ENCODE peak calls at places on chromosomes 11 and 22, in seven cellular contexts. One of them, this sample, is unnamed.
A peak's percentile ranks its signal among the peaks of the same experiment; 100 is the strongest.

GRCh38 chr22:37193629-37194191 is 5.7 kb upstream of the C1QTNF6 start:
- DNase-seq in head of caudate nucleus: no peak
- DNase-seq in caudate nucleus: no peak
- DNase-seq in heart left ventricle: peak; percentile 44
- DNase-seq in HS-27A: no peak
- DNase-seq in colonic mucosa: peak; percentile 75
- DNase-seq in activated CD4-positive, alpha-beta T cell treated with anti-CD3 and anti-CD28 coated beads for 4 hours: peak; percentile 25
- DNase-seq in this sample: peak; percentile 55

GRCh38 chr22:41732096-41732772 is 32.9 kb downstream of the MEI1 start:
- DNase-seq in heart left ventricle: no peak
- DNase-seq in head of caudate nucleus: no peak
- DNase-seq in colonic mucosa: no peak
- DNase-seq in activated CD4-positive, alpha-beta T cell treated with anti-CD3 and anti-CD28 coated beads for 4 hours: no peak
- DNase-seq in HS-27A: no peak
- DNase-seq in caudate nucleus: no peak
- DNase-seq in this sample: peak; percentile 17

GRCh38 chr11:115290479-115291390 is 213.5 kb downstream of the CADM1 start:
- DNase-seq in heart left ventricle: no peak
- DNase-seq in HS-27A: no peak
- DNase-seq in activated CD4-positive, alpha-beta T cell treated with anti-CD3 and anti-CD28 coated beads for 4 hours: no peak
- DNase-seq in caudate nucleus: no peak
- DNase-seq in colonic mucosa: no peak
- DNase-seq in head of caudate nucleus: no peak
- DNase-seq in this sample: peak; percentile 43

GRCh38 chr11:96191752-96192151 is 151.2 kb downstream of the MAML2 start:
- DNase-seq in activated CD4-positive, alpha-beta T cell treated with anti-CD3 and anti-CD28 coated beads for 4 hours: no peak
- DNase-seq in caudate nucleus: no peak
- DNase-seq in HS-27A: no peak
- DNase-seq in head of caudate nucleus: no peak
- DNase-seq in colonic mucosa: no peak
- DNase-seq in heart left ventricle: no peak
- DNase-seq in this sample: no peak

GRCh38 chr11:11297578-11297977 is 55.5 kb downstream of the CSNK2A3 start:
- DNase-seq in caudate nucleus: no peak
- DNase-seq in head of caudate nucleus: peak; percentile 14
- DNase-seq in heart left ventricle: no peak
- DNase-seq in colonic mucosa: no peak
- DNase-seq in HS-27A: no peak
- DNase-seq in activated CD4-positive, alpha-beta T cell treated with anti-CD3 and anti-CD28 coated beads for 4 hours: no peak
- DNase-seq in this sample: no peak

GRCh38 chr22:50403701-50404101 is 60.6 kb downstream of the PPP6R2 start:
- DNase-seq in activated CD4-positive, alpha-beta T cell treated with anti-CD3 and anti-CD28 coated beads for 4 hours: no peak
- DNase-seq in head of caudate nucleus: peak; percentile 39
- DNase-seq in heart left ventricle: peak; percentile 72
- DNase-seq in caudate nucleus: no peak
- DNase-seq in HS-27A: no peak
- DNase-seq in colonic mucosa: peak; percentile 40
- DNase-seq in this sample: peak; percentile 70

GRCh38 chr11:92128026-92128425 is 96.6 kb upstream of the FAT3 start:
- DNase-seq in colonic mucosa: no peak
- DNase-seq in head of caudate nucleus: no peak
- DNase-seq in activated CD4-positive, alpha-beta T cell treated with anti-CD3 and anti-CD28 coated beads for 4 hours: no peak
- DNase-seq in HS-27A: no peak
- DNase-seq in caudate nucleus: no peak
- DNase-seq in heart left ventricle: no peak
- DNase-seq in this sample: no peak

GRCh38 chr11:64560139-64560771 is 30.8 kb upstream of the SLC22A12 start:
- DNase-seq in colonic mucosa: no peak
- DNase-seq in head of caudate nucleus: no peak
- DNase-seq in heart left ventricle: no peak
- DNase-seq in caudate nucleus: no peak
- DNase-seq in HS-27A: no peak
- DNase-seq in activated CD4-positive, alpha-beta T cell treated with anti-CD3 and anti-CD28 coated beads for 4 hours: no peak
- DNase-seq in this sample: no peak

GRCh38 chr11:118304227-118304808 is at the start of gene CD3E:
- DNase-seq in activated CD4-positive, alpha-beta T cell treated with anti-CD3 and anti-CD28 coated beads for 4 hours: peak; percentile 59
- DNase-seq in caudate nucleus: no peak
- DNase-seq in head of caudate nucleus: no peak
- DNase-seq in colonic mucosa: no peak
- DNase-seq in heart left ventricle: no peak
- DNase-seq in HS-27A: no peak
- DNase-seq in this sample: no peak

GRCh38 chr11:66007201-66007634 is 4.6 kb upstream of the CST6 start:
- DNase-seq in heart left ventricle: no peak
- DNase-seq in activated CD4-positive, alpha-beta T cell treated with anti-CD3 and anti-CD28 coated beads for 4 hours: no peak
- DNase-seq in colonic mucosa: no peak
- DNase-seq in caudate nucleus: no peak
- DNase-seq in head of caudate nucleus: no peak
- DNase-seq in HS-27A: no peak
- DNase-seq in this sample: no peak

GRCh38 chr22:41178425-41178975 is 26.6 kb upstream of the L3MBTL2 start:
- DNase-seq in heart left ventricle: peak; percentile 58
- DNase-seq in HS-27A: no peak
- DNase-seq in head of caudate nucleus: peak; percentile 73
- DNase-seq in colonic mucosa: no peak
- DNase-seq in activated CD4-positive, alpha-beta T cell treated with anti-CD3 and anti-CD28 coated beads for 4 hours: no peak
- DNase-seq in caudate nucleus: peak; percentile 62
- DNase-seq in this sample: no peak

GRCh38 chr11:59698506-59698905 is 15.1 kb downstream of the OR10V1 start:
- DNase-seq in heart left ventricle: no peak
- DNase-seq in head of caudate nucleus: no peak
- DNase-seq in activated CD4-positive, alpha-beta T cell treated with anti-CD3 and anti-CD28 coated beads for 4 hours: no peak
- DNase-seq in HS-27A: no peak
- DNase-seq in colonic mucosa: no peak
- DNase-seq in caudate nucleus: no peak
- DNase-seq in this sample: no peak

This sample was measured in BE2C.